ENCODE peak calls at places on chromosomes 13 and 19, in five cellular contexts. S, X, O, H and R are unnamed samples.

GRCh38 chr19:45437328-45437727 is 13.6 kb upstream of the ERCC1 start:
- DNase-seq in S (no peak), X (no peak), O (no peak), H (no peak), R (no peak)

GRCh38 chr13:45827318-45827717 is 24.2 kb downstream of the SIAH3 start:
- DNase-seq in S (no peak), X (no peak), O (no peak), H (no peak), R (peak)

GRCh38 chr13:21813844-21814243 is 143.0 kb downstream of the FGF9 start:
- DNase-seq in S (no peak), X (no peak), O (no peak), H (no peak), R (no peak)

GRCh38 chr13:20952838-20953237 is 50.3 kb upstream of the XPO4 start:
- DNase-seq in S (no peak), X (no peak), O (no peak), H (no peak), R (no peak)

GRCh38 chr19:31553844-31554215 is 204.6 kb upstream of the TSHZ3 start:
- DNase-seq in S (no peak), X (no peak), O (peak), H (no peak), R (no peak)

GRCh38 chr19:32138416-32138815 is 207.0 kb upstream of the ZNF507 start:
- DNase-seq in S (no peak), X (no peak), O (no peak), H (no peak), R (no peak)

GRCh38 chr13:42760949-42761348 is 20.4 kb upstream of the FAM216B start:
- DNase-seq in S (no peak), X (no peak), O (no peak), H (no peak), R (no peak)

GRCh38 chr19:2268480-2268830 is 12.2 kb upstream of the JSRP1 start:
- DNase-seq in S (no peak), X (no peak), O (no peak), H (no peak), R (no peak)

GRCh38 chr19:33736158-33736557 is 60.5 kb upstream of the KCTD15 start:
- DNase-seq in S (no peak), X (no peak), O (no peak), H (no peak), R (no peak)

GRCh38 chr13:83184819-83185218 is 697.5 kb downstream of the SLITRK1 start:
- DNase-seq in S (no peak), X (no peak), O (no peak), H (no peak), R (no peak)

GRCh38 chr13:73835138-73835721 is 299.0 kb downstream of the KLF12 start:
- DNase-seq in S (no peak), X (peak), O (no peak), H (no peak), R (no peak)

GRCh38 chr13:24627864-24628418 is 52.3 kb upstream of the ATP12A start:
- DNase-seq in S (no peak), X (no peak), O (no peak), H (no peak), R (no peak)

GRCh38 chr19:28137772-28138171 is 1075.2 kb downstream of the UQCRFS1 start:
- DNase-seq in S (no peak), X (no peak), O (no peak), H (no peak), R (no peak)

GRCh38 chr19:34692541-34692940 is 15.1 kb downstream of the ZNF302 start:
- DNase-seq in S (no peak), X (peak), O (no peak), H (no peak), R (no peak)

GRCh38 chr19:12784394-12784870 is 6.9 kb upstream of the JUNB start:
- DNase-seq in S (no peak), X (no peak), O (no peak), H (no peak), R (no peak)

GRCh38 chr19:43818500-43818899 is 8.6 kb upstream of the ZNF283 start:
- DNase-seq in S (no peak), X (no peak), O (no peak), H (no peak), R (no peak)

GRCh38 chr13:33123066-33123940 is 107.1 kb downstream of the KL start:
- DNase-seq in S (no peak), X (no peak), O (no peak), H (no peak), R (no peak)

GRCh38 chr19:38852231-38853044 is 2.7 kb upstream of the HNRNPL start:
- DNase-seq in S (peak), X (peak), O (peak), H (peak), R (peak)

GRCh38 chr13:75123428-75123827 is 358.5 kb downstream of the TBC1D4 start:
- DNase-seq in S (no peak), X (no peak), O (no peak), H (no peak), R (no peak)

GRCh38 chr13:27536361-27537101 is 83.8 kb downstream of the LNX2 start:
- DNase-seq in S (no peak), X (no peak), O (no peak), H (no peak), R (no peak)

GRCh38 chr13:51244637-51245405 is 22.6 kb downstream of the FAM124A start:
- DNase-seq in S (peak), X (no peak), O (no peak), H (no peak), R (no peak)

GRCh38 chr13:49827336-49827735 is 34.9 kb upstream of the KPNA3 start:
- DNase-seq in S (no peak), X (no peak), O (no peak), H (no peak), R (no peak)

GRCh38 chr19:38838208-38838985 is 6.8 kb upstream of the ECH1 start:
- DNase-seq in S (no peak), X (peak), O (no peak), H (no peak), R (no peak)

GRCh38 chr13:76887070-76887563 is 912 bp upstream of the KCTD12 start:
- DNase-seq in S (peak), X (no peak), O (no peak), H (no peak), R (no peak)

GRCh38 chr19:39104104-39104708 is 20.0 kb downstream of the ACP7 start:
- DNase-seq in S (no peak), X (no peak), O (no peak), H (no peak), R (no peak)

DNA sequence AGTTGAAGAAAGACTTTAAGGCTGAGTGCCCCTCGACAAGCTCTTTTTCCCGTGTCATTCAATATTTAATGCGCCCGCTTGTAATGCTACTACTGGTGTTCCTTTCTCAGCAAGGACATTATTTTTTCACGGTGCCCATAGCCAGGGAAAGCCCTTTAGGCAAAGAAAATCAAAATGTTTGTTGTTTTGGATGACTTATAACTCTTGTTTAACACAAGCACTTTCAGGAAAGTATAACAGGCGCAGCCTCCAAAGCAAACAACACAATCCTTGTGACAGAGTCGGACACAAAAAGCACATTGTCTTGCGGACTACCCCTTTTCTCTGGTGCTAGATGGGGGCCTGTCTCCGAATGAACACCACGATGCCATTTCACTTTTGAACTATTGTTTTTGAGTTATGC is 12.4 kb downstream of the ZIC5 start:
- DNase-seq in S (no peak), X (no peak), O (no peak), H (no peak), R (no peak)
- H3K4me3 ChIP-seq in S (peak), X (no peak), O (no peak), H (no peak), R (peak)

GRCh38 chr19:3721131-3721899 is 13.1 kb downstream of the TJP3 start:
- DNase-seq in S (peak), X (peak), O (peak), H (peak), R (peak)
- H3K27ac ChIP-seq in S (no peak), X (no peak), O (peak), H (no peak), R (no peak)

GRCh38 chr19:50204081-50204428 is 633 bp downstream of the MYH14 start:
- DNase-seq in S (no peak), X (no peak), O (no peak), H (no peak), R (no peak)

GRCh38 chr19:50206191-50206590 is 2.8 kb downstream of the MYH14 start:
- DNase-seq in S (no peak), X (no peak), O (peak), H (no peak), R (no peak)

GRCh38 chr19:50205681-50206138 is 2.3 kb downstream of the MYH14 start:
- DNase-seq in S (peak), X (no peak), O (peak), H (no peak), R (no peak)

GRCh38 chr19:50203281-50204080 is at the start of gene MYH14:
- DNase-seq in S (peak), X (peak), O (peak), H (no peak), R (peak)

GRCh38 chr19:50204811-50205675 is 1.6 kb downstream of the MYH14 start:
- DNase-seq in S (peak), X (peak), O (peak), H (no peak), R (no peak)
- H3K4me3 ChIP-seq in S (peak), X (peak), O (peak), H (no peak), R (peak)

GRCh38 chr13:110289661-110290060 is 17.3 kb downstream of the COL4A1 start:
- DNase-seq in S (no peak), X (no peak), O (no peak), H (no peak), R (peak)

GRCh38 chr13:110290153-110290552 is 16.8 kb downstream of the COL4A1 start:
- DNase-seq in S (peak), X (no peak), O (no peak), H (no peak), R (peak)

GRCh38 chr13:110290811-110291210 is 16.1 kb downstream of the COL4A1 start:
- DNase-seq in S (no peak), X (no peak), O (no peak), H (no peak), R (peak)

GRCh38 chr13:110287031-110287828 is 19.7 kb downstream of the COL4A1 start:
- DNase-seq in S (no peak), X (no peak), O (no peak), H (no peak), R (peak)

DNA sequence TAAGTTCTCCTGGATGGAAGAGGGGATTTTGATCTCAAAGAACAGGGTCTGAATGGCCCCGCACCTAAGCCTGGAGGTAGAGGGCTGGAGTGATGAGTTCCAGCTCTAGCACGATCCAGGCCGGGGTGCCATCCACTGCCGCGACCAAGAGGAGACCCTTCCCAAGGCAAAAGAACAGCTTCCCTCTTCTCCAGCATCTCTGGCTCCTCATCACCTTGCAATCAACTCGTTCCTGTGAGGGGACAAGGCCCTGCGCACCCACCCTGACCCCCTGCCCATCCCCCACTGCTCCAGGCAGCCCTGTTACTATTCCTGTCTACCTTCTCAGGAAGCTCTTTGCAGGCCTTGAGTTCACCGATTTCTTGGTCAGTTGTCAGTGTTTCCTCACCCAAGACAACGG is 17.8 kb downstream of the COL4A1 start:
- DNase-seq in S (peak), X (no peak), O (no peak), H (no peak), R (peak)
- H3K27ac ChIP-seq in S (no peak), X (no peak), O (peak), H (no peak), R (peak)

GRCh38 chr19:57106646-57107235 is 13.0 kb upstream of the USP29 start:
- DNase-seq in S (no peak), X (no peak), O (no peak), H (no peak), R (no peak)
- H3K4me3 ChIP-seq in S (no peak), X (no peak), O (no peak), H (no peak), R (peak)

GRCh38 chr19:11194173-11194572 is 3.2 kb downstream of the KANK2 start:
- DNase-seq in S (no peak), X (no peak), O (no peak), H (no peak), R (no peak)

GRCh38 chr19:11195169-11195568 is 2.2 kb downstream of the KANK2 start:
- DNase-seq in S (no peak), X (no peak), O (no peak), H (no peak), R (no peak)

GRCh38 chr19:11192957-11193939 is 4.1 kb downstream of the KANK2 start:
- DNase-seq in S (no peak), X (no peak), O (no peak), H (no peak), R (no peak)

GRCh38 chr19:11195681-11196080 is 1.7 kb downstream of the KANK2 start:
- DNase-seq in S (no peak), X (no peak), O (no peak), H (no peak), R (no peak)

GRCh38 chr19:11194657-11195056 is 2.7 kb downstream of the KANK2 start:
- DNase-seq in S (no peak), X (no peak), O (no peak), H (no peak), R (no peak)
- H3K27ac ChIP-seq in S (no peak), X (no peak), O (peak), H (no peak), R (peak)

GRCh38 chr19:1129535-1129934 is 25.7 kb downstream of the GPX4 start:
- DNase-seq in S (no peak), X (no peak), O (no peak), H (no peak), R (no peak)

GRCh38 chr19:1123885-1124677 is 20.3 kb downstream of the GPX4 start:
- DNase-seq in S (no peak), X (no peak), O (no peak), H (no peak), R (no peak)

GRCh38 chr19:1128111-1128510 is 24.3 kb downstream of the GPX4 start:
- DNase-seq in S (no peak), X (no peak), O (no peak), H (no peak), R (no peak)

GRCh38 chr19:1125601-1126533 is 22.1 kb downstream of the GPX4 start:
- DNase-seq in S (no peak), X (peak), O (no peak), H (no peak), R (no peak)

DNA sequence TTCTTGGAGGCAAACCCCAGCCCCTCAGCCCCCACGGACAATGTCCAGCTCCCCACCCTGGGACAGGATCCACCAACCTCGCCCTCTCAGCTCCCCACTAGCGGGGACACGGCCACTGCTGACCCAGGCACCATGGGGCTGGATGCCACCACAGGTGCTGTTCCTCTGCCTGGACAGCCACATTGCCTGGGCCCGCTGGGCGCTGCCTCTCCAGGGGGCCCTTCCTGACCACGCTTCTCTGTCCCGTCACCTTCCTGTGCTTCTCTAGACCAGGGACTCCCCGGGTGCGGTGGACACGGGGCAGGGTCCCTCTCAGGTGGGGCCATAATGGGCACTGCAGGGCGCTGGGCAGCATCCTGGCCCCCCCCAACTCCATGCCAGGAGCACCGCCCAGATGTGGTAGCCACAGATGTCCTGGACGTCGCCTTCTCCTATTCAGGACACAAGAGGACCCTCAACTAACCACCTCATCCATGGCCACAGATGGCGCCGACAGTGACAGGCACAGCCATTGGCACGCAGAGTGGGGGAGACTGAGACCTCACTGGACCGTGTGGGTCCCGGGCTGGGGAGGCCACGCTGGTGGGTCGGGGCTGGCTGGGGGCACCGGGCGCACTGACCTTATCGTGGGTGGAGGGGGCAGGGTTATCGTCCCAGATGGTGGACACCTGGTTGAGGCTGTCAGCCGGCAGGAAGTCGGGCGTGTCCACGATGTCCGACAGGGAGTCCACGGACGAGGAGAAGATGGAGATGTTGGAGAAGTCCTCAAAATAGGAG is 23.4 kb downstream of the GPX4 start:
- DNase-seq in S (no peak), X (no peak), O (no peak), H (no peak), R (no peak)
- H3K4me3 ChIP-seq in S (no peak), X (no peak), O (no peak), H (no peak), R (no peak)